ENCODE peak calls at places on chromosomes 1 and 21, in four cellular contexts. K, L, S and Y are unnamed samples.

GRCh38 chr1:82704966-82705365 is 904.2 kb downstream of the ADGRL2 start:
- DNase-seq in S (no peak), L (no peak), K (no peak), Y (no peak)

GRCh38 chr1:155320661-155321576 is at the start of gene RUSC1:
- DNase-seq in S (no peak), L (peak; percentile 59), K (peak; percentile 55), Y (no peak)

GRCh38 chr1:93532780-93533378 is 85.0 kb downstream of the FNBP1L start:
- DNase-seq in S (no peak), L (no peak), K (no peak), Y (no peak)

GRCh38 chr1:19054216-19054615 is 97.7 kb upstream of the IFFO2 start:
- DNase-seq in K (no peak), L (no peak), S (no peak), Y (no peak)

GRCh38 chr1:75134939-75135828 is 996 bp downstream of the LHX8 start:
- DNase-seq in S (no peak), K (no peak), L (no peak), Y (no peak)

GRCh38 chr1:56179571-56179970 is 399.8 kb downstream of the PLPP3 start:
- DNase-seq in L (no peak), K (no peak), S (no peak), Y (no peak)

GRCh38 chr1:201229095-201229494 is 38.5 kb downstream of the IGFN1 start:
- DNase-seq in L (no peak), K (no peak), S (no peak), Y (no peak)

GRCh38 chr1:233368784-233369120 is 41.2 kb downstream of the MAP3K21 start:
- DNase-seq in S (no peak), K (no peak), L (no peak), Y (no peak)

GRCh38 chr21:27152996-27153395 is 186.1 kb upstream of the ADAMTS5 start:
- DNase-seq in L (no peak), K (no peak), S (no peak), Y (no peak)

GRCh38 chr1:242008788-242009500 is 10.0 kb upstream of the MAP1LC3C start:
- DNase-seq in S (no peak), K (no peak), L (no peak), Y (no peak)

GRCh38 chr1:76901158-76901767 is 34.0 kb downstream of the ST6GALNAC5 start:
- DNase-seq in L (no peak), S (peak; percentile 69), K (no peak), Y (no peak)

GRCh38 chr1:64965239-64966157 is 851 bp downstream of the JAK1 start:
- DNase-seq in S (peak; percentile 43), L (peak; percentile 64), K (peak; percentile 45), Y (peak; percentile 51)

GRCh38 chr1:25658791-25659431 is 42.3 kb downstream of the MAN1C1 start:
- DNase-seq in S (no peak), L (no peak), K (no peak), Y (no peak)

GRCh38 chr1:84693774-84694173 is 3.5 kb upstream of the SSX2IP start:
- DNase-seq in K (no peak), L (no peak), S (no peak), Y (no peak)
- TF ChIP-seq CTCF in K (no peak), L (no peak), S (no peak), Y (no peak)

GRCh38 chr1:229344937-229345684 is 2.3 kb upstream of the CCSAP start:
- DNase-seq in L (no peak), S (no peak), K (no peak), Y (no peak)
- TF ChIP-seq CTCF in L (no peak), S (no peak), K (no peak), Y (no peak)

GRCh38 chr1:97061604-97062003 is 340.0 kb downstream of the PTBP2 start:
- DNase-seq in L (no peak), S (no peak), K (no peak), Y (no peak)

GRCh38 chr1:97050501-97050900 is 328.9 kb downstream of the PTBP2 start:
- DNase-seq in L (no peak), K (no peak), S (peak; percentile 43), Y (no peak)

GRCh38 chr1:97053275-97053674 is 331.7 kb downstream of the PTBP2 start:
- DNase-seq in S (no peak), K (no peak), L (no peak), Y (no peak)

GRCh38 chr1:97051823-97052222 is 330.2 kb downstream of the PTBP2 start:
- DNase-seq in L (no peak), K (no peak), S (no peak), Y (no peak)

GRCh38 chr1:97056386-97056785 is 334.8 kb downstream of the PTBP2 start:
- DNase-seq in L (no peak), K (no peak), S (no peak), Y (no peak)
- TF ChIP-seq CTCF in L (no peak), K (no peak), S (no peak), Y (no peak)

DNA sequence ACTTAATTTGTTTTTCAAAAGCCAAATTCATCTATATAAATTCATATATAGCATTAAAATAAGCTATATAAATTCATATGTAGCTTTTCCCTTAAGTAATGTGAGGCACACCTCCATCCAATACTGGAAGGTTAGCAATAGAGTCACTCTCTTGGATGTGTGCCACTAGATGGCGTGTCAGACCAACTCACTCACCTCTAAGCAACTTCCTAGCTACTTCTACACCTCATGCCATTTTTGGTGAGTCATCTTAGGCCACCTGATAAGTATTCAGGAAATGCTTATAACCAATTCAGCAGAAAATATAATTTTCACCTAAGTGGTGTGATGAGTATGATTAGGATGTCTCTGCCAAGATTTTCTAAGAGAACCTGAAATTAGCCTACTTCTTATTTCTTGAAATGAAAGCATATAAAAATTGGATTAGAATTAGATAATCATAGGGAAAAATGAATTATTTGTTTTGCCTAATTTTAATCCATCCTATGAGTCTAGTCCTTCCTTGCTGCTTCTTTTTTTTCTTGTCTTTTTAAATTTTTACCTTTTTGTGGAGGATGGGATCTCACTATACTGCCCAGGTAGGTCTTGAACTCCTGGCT is 34.4 kb upstream of the TADA1 start:
- DNase-seq in S (peak; percentile 98), K (no peak), L (peak; percentile 64), Y (peak; percentile 62)
- TF ChIP-seq CTCF in S (peak; percentile 91), K (no peak), L (peak; percentile 81), Y (peak; percentile 70)

GRCh38 chr1:45521413-45522323 is at the start of gene PRDX1:
- DNase-seq in L (peak; percentile 97), K (peak; percentile 99), S (peak; percentile 96), Y (peak; percentile 98)
- TF ChIP-seq CTCF in L (no peak), K (no peak), S (no peak), Y (no peak)

GRCh38 chr1:59671953-59672305 is 142.8 kb upstream of the HOOK1 start:
- DNase-seq in K (no peak), S (no peak), L (no peak), Y (no peak)

GRCh38 chr1:59669752-59670312 is 144.9 kb upstream of the HOOK1 start:
- DNase-seq in L (no peak), S (no peak), K (no peak), Y (no peak)

GRCh38 chr1:59672851-59673574 is 141.7 kb upstream of the HOOK1 start:
- DNase-seq in K (no peak), L (no peak), S (peak; percentile 77), Y (no peak)

GRCh38 chr1:59671066-59671952 is 143.4 kb upstream of the HOOK1 start:
- DNase-seq in K (no peak), L (no peak), S (no peak), Y (no peak)

DNA sequence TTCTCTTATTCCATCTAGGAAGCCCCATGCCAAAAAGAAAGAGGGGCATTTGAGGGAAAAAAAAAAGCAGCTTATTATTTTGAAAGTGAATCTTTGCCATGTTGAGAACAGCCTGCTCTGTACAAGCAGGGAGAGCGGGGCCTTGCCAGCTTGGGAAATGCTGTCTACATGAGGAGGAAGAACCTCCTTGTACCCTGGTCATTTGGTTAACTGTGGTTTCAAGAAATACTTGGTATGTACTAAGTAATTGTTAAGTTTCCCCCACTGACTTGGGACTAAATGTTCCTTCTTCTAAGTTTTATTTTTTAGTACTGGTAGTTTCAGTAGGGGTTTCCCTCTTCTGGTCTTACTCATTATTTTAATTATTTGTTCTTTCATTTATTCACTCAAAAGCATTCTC is 144.1 kb upstream of the HOOK1 start:
- DNase-seq in S (no peak), K (no peak), L (no peak), Y (no peak)
- TF ChIP-seq CTCF in S (no peak), K (no peak), L (no peak), Y (no peak)